ENCODE peak calls at places on chromosomes 12 and 14, in seven cellular contexts. D is brain microvascular endothelial cell; O is H4; Q is effector CD8-positive, alpha-beta T cell; E is amygdala; I is Peyer's patch; U is stimulated activated CD4-positive, alpha-beta T cell treated with anti-CD3 and anti-CD28 coated beads, Interleukin-2, amount 100 ng/mL, for 4 hours. G is an unnamed sample.

GRCh38 chr12:91785655-91786489 is 359.8 kb downstream of the BTG1 start:
- DNase-seq in D (no peak), O (no peak), Q (no peak), E (no peak), I (no peak), U (no peak), G (no peak)

GRCh38 chr12:13210543-13211190 is 14.1 kb downstream of the EMP1 start:
- DNase-seq in D (no peak), O (no peak), Q (no peak), E (no peak), I (no peak), U (no peak), G (no peak)

GRCh38 chr14:81517798-81518398 is 15.8 kb downstream of the SEL1L start:
- DNase-seq in D (peak; percentile 9), O (no peak), Q (no peak), E (no peak), I (peak; percentile 53), U (no peak), G (peak; percentile 13)

GRCh38 chr12:98725481-98726247 is 80.6 kb downstream of the APAF1 start:
- DNase-seq in D (peak; percentile 77), O (peak; percentile 35), Q (no peak), E (peak; percentile 79), I (no peak), U (no peak), G (peak; percentile 73)

GRCh38 chr12:53227341-53227740 is 4.7 kb downstream of the RARG start:
- DNase-seq in D (no peak), O (no peak), Q (no peak), E (no peak), I (no peak), U (no peak), G (no peak)

GRCh38 chr12:93741741-93742085 is 64.5 kb downstream of the CRADD start:
- DNase-seq in D (no peak), O (no peak), Q (no peak), E (no peak), I (no peak), U (no peak), G (no peak)

GRCh38 chr14:57957441-57957840 is 91.5 kb upstream of the SLC35F4 start:
- DNase-seq in D (no peak), O (no peak), Q (no peak), E (no peak), I (no peak), U (no peak), G (no peak)

GRCh38 chr12:12436831-12437345 is 80.0 kb downstream of the BORCS5 start:
- DNase-seq in D (peak; percentile 57), O (no peak), Q (no peak), E (no peak), I (no peak), U (no peak), G (peak; percentile 47)

GRCh38 chr12:120972870-120973543 is 5.3 kb upstream of the HNF1A start:
- DNase-seq in D (no peak), O (no peak), Q (no peak), E (no peak), I (no peak), U (no peak), G (no peak)

GRCh38 chr12:39884616-39885125 is 221.2 kb downstream of the SLC2A13 start:
- DNase-seq in D (no peak), O (no peak), Q (no peak), E (no peak), I (no peak), U (no peak), G (no peak)

GRCh38 chr12:92602930-92603623 is 99.7 kb upstream of the PLEKHG7 start:
- DNase-seq in D (peak; percentile 24), O (no peak), Q (no peak), E (no peak), I (no peak), U (no peak), G (peak; percentile 40)

GRCh38 chr12:110224379-110225304 is 56.4 kb upstream of the ATP2A2 start:
- DNase-seq in D (peak; percentile 43), O (peak; percentile 69), Q (no peak), E (peak; percentile 10), I (no peak), U (no peak), G (peak; percentile 93)

GRCh38 chr12:64056741-64057140 is 165.4 kb downstream of the KICS2 start:
- DNase-seq in D (no peak), O (no peak), Q (no peak), E (no peak), I (no peak), U (no peak), G (no peak)

GRCh38 chr12:14840616-14841015 is 2.7 kb downstream of the ART4 start:
- DNase-seq in D (no peak), O (no peak), Q (no peak), E (no peak), I (no peak), U (no peak), G (no peak)

GRCh38 chr12:116066381-116067230 is 210.9 kb downstream of the MED13L start:
- DNase-seq in D (peak; percentile 36), O (peak; percentile 46), Q (no peak), E (no peak), I (peak; percentile 82), U (peak; percentile 32), G (peak; percentile 56)